ENCODE peak calls at places on chromosomes 11 and 22, in ten cellular contexts. One of them, this sample, is unnamed.

GRCh38 chr11:103671143-103671651 is 365.2 kb upstream of the DDI1 start:
- DNase-seq in retinal pigment epithelial cell: no peak
- DNase-seq in pancreas: no peak
- DNase-seq in AG09309: no peak
- DNase-seq in adrenal gland: no peak
- DNase-seq in tibial nerve: no peak
- DNase-seq in CD8-positive, alpha-beta T cell: no peak
- DNase-seq in GM12865: no peak
- DNase-seq in hepatocyte: no peak
- DNase-seq in BJ: no peak
- DNase-seq in this sample: no peak

GRCh38 chr11:11215944-11216343 is 137.1 kb downstream of the CSNK2A3 start:
- DNase-seq in retinal pigment epithelial cell: no peak
- DNase-seq in pancreas: no peak
- DNase-seq in AG09309: no peak
- DNase-seq in adrenal gland: no peak
- DNase-seq in tibial nerve: no peak
- DNase-seq in CD8-positive, alpha-beta T cell: no peak
- DNase-seq in GM12865: no peak
- DNase-seq in hepatocyte: no peak
- DNase-seq in BJ: no peak
- DNase-seq in this sample: no peak

GRCh38 chr11:79100093-79100704 is 340.6 kb downstream of the TENM4 start:
- DNase-seq in retinal pigment epithelial cell: no peak
- DNase-seq in pancreas: peak
- DNase-seq in AG09309: no peak
- DNase-seq in adrenal gland: peak
- DNase-seq in tibial nerve: peak
- DNase-seq in CD8-positive, alpha-beta T cell: no peak
- DNase-seq in GM12865: peak
- DNase-seq in hepatocyte: peak
- DNase-seq in BJ: no peak
- DNase-seq in this sample: peak

GRCh38 chr11:61810671-61811175 is 6.1 kb downstream of the FADS1 start:
- DNase-seq in retinal pigment epithelial cell: no peak
- DNase-seq in pancreas: no peak
- DNase-seq in AG09309: no peak
- DNase-seq in adrenal gland: no peak
- DNase-seq in tibial nerve: no peak
- DNase-seq in CD8-positive, alpha-beta T cell: no peak
- DNase-seq in GM12865: no peak
- DNase-seq in hepatocyte: no peak
- DNase-seq in BJ: no peak
- DNase-seq in this sample: no peak

GRCh38 chr11:122069946-122070345 is 46.1 kb downstream of the BLID start:
- DNase-seq in retinal pigment epithelial cell: peak
- DNase-seq in pancreas: peak
- DNase-seq in AG09309: peak
- DNase-seq in adrenal gland: peak
- DNase-seq in tibial nerve: peak
- DNase-seq in CD8-positive, alpha-beta T cell: no peak
- DNase-seq in GM12865: peak
- DNase-seq in hepatocyte: peak
- DNase-seq in BJ: no peak
- DNase-seq in this sample: peak

GRCh38 chr22:24160546-24160945 is 20.7 kb upstream of the SUSD2 start:
- DNase-seq in retinal pigment epithelial cell: no peak
- DNase-seq in pancreas: no peak
- DNase-seq in AG09309: no peak
- DNase-seq in adrenal gland: no peak
- DNase-seq in tibial nerve: no peak
- DNase-seq in CD8-positive, alpha-beta T cell: no peak
- DNase-seq in GM12865: no peak
- DNase-seq in hepatocyte: no peak
- DNase-seq in BJ: no peak
- DNase-seq in this sample: no peak

GRCh38 chr11:102802341-102802740 is 4.4 kb upstream of the MMP1 start:
- DNase-seq in retinal pigment epithelial cell: no peak
- DNase-seq in pancreas: no peak
- DNase-seq in AG09309: peak
- DNase-seq in adrenal gland: no peak
- DNase-seq in tibial nerve: no peak
- DNase-seq in CD8-positive, alpha-beta T cell: no peak
- DNase-seq in GM12865: no peak
- DNase-seq in hepatocyte: no peak
- DNase-seq in BJ: peak
- DNase-seq in this sample: peak

GRCh38 chr22:38153821-38154562 is 27.6 kb downstream of the PLA2G6 start:
- DNase-seq in retinal pigment epithelial cell: no peak
- DNase-seq in pancreas: peak
- DNase-seq in AG09309: no peak
- DNase-seq in adrenal gland: no peak
- DNase-seq in tibial nerve: no peak
- DNase-seq in CD8-positive, alpha-beta T cell: no peak
- DNase-seq in GM12865: no peak
- DNase-seq in hepatocyte: peak
- DNase-seq in BJ: no peak
- DNase-seq in this sample: no peak

GRCh38 chr11:134584706-134585445 is 172.8 kb upstream of the B3GAT1 start:
- DNase-seq in retinal pigment epithelial cell: no peak
- DNase-seq in pancreas: no peak
- DNase-seq in AG09309: no peak
- DNase-seq in adrenal gland: peak
- DNase-seq in tibial nerve: peak
- DNase-seq in CD8-positive, alpha-beta T cell: no peak
- DNase-seq in GM12865: no peak
- DNase-seq in hepatocyte: no peak
- DNase-seq in BJ: no peak
- DNase-seq in this sample: no peak

GRCh38 chr11:66689661-66690590 is 12.2 kb upstream of the RBM4B start:
- DNase-seq in retinal pigment epithelial cell: no peak
- DNase-seq in pancreas: no peak
- DNase-seq in AG09309: no peak
- DNase-seq in adrenal gland: no peak
- DNase-seq in tibial nerve: no peak
- DNase-seq in CD8-positive, alpha-beta T cell: no peak
- DNase-seq in GM12865: no peak
- DNase-seq in hepatocyte: no peak
- DNase-seq in BJ: no peak
- DNase-seq in this sample: no peak

GRCh38 chr22:48896766-48897637 is 930.7 kb downstream of the BRD1 start:
- DNase-seq in retinal pigment epithelial cell: no peak
- DNase-seq in pancreas: no peak
- DNase-seq in AG09309: no peak
- DNase-seq in adrenal gland: no peak
- DNase-seq in tibial nerve: no peak
- DNase-seq in CD8-positive, alpha-beta T cell: no peak
- DNase-seq in GM12865: no peak
- DNase-seq in hepatocyte: no peak
- DNase-seq in BJ: no peak
- DNase-seq in this sample: no peak

GRCh38 chr11:44033411-44033850 is 14.3 kb upstream of the ACCSL start:
- DNase-seq in retinal pigment epithelial cell: no peak
- DNase-seq in pancreas: no peak
- DNase-seq in AG09309: no peak
- DNase-seq in adrenal gland: no peak
- DNase-seq in tibial nerve: no peak
- DNase-seq in CD8-positive, alpha-beta T cell: no peak
- DNase-seq in GM12865: no peak
- DNase-seq in hepatocyte: no peak
- DNase-seq in BJ: no peak
- DNase-seq in this sample: no peak

GRCh38 chr22:24429411-24430365 is 2.3 kb downstream of the ADORA2A start:
- DNase-seq in retinal pigment epithelial cell: no peak
- DNase-seq in pancreas: no peak
- DNase-seq in AG09309: no peak
- DNase-seq in adrenal gland: peak
- DNase-seq in tibial nerve: no peak
- DNase-seq in CD8-positive, alpha-beta T cell: no peak
- DNase-seq in GM12865: peak
- DNase-seq in hepatocyte: no peak
- DNase-seq in BJ: no peak
- DNase-seq in this sample: no peak

GRCh38 chr11:5891216-5891800 is 1.7 kb upstream of the OR52E5 start:
- DNase-seq in retinal pigment epithelial cell: no peak
- DNase-seq in pancreas: no peak
- DNase-seq in AG09309: no peak
- DNase-seq in adrenal gland: no peak
- DNase-seq in tibial nerve: no peak
- DNase-seq in CD8-positive, alpha-beta T cell: no peak
- DNase-seq in GM12865: peak
- DNase-seq in hepatocyte: no peak
- DNase-seq in BJ: no peak
- DNase-seq in this sample: peak
- TF ChIP-seq CTCF in retinal pigment epithelial cell: peak
- TF ChIP-seq CTCF in pancreas: peak
- TF ChIP-seq CTCF in AG09309: peak
- TF ChIP-seq CTCF in adrenal gland: peak
- TF ChIP-seq CTCF in tibial nerve: peak
- TF ChIP-seq CTCF in CD8-positive, alpha-beta T cell: peak
- TF ChIP-seq CTCF in GM12865: peak
- TF ChIP-seq CTCF in hepatocyte: peak
- TF ChIP-seq CTCF in BJ: peak
- TF ChIP-seq CTCF in this sample: peak

DNA sequence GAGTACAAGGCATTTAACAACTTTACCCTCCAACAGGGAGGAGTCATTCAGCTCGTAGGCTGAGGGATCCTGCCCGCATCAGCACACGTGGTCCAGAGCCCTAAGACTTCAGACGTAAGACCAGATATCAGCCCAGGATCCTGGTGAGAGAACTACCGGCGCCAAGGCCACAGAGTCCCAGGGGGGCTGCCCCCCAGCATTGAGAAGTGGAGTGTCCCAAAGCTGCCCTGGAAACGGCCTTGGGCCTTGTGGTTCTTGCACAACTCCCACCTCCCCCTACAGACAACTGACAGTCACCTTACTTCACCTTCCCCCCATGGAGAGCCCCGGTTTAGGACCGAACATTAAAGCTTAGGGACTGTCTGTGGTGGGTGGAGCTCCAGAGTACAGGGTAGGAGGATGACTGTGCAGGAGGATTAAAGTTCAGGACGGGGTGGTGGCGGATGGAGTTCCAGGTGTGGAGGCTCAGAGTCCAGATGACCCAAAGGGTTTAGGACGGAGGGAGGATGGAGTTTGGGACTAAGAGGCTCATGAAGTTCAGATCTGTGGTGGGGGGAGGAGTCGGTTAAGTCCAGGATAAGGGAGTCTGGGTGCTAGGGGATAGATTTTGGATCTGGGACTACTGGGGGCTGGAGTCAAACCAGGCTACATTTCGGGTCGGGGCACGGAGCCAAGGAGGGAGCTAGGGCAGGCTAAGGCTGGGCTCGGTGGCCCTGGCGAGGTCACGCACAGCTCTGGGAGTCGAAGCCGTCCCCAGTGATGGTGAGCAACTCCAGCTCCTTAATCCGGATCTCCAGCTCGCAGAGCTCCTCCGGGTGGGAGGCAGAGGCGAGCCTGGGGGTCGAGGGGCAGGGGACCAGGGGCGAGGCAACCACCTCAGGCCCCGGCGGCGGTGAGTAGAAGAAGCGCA is 856 bp downstream of the C11orf91 start:
- DNase-seq in retinal pigment epithelial cell: no peak
- DNase-seq in pancreas: peak
- DNase-seq in AG09309: no peak
- DNase-seq in adrenal gland: peak
- DNase-seq in tibial nerve: no peak
- DNase-seq in CD8-positive, alpha-beta T cell: no peak
- DNase-seq in GM12865: no peak
- DNase-seq in hepatocyte: peak
- DNase-seq in BJ: no peak
- DNase-seq in this sample: no peak
- H3K4me3 ChIP-seq in retinal pigment epithelial cell: peak
- H3K4me3 ChIP-seq in pancreas: peak
- H3K4me3 ChIP-seq in AG09309: peak
- H3K4me3 ChIP-seq in adrenal gland: no peak
- H3K4me3 ChIP-seq in tibial nerve: peak
- H3K4me3 ChIP-seq in CD8-positive, alpha-beta T cell: peak
- H3K4me3 ChIP-seq in GM12865: peak
- H3K4me3 ChIP-seq in hepatocyte: peak
- H3K4me3 ChIP-seq in BJ: peak
- H3K4me3 ChIP-seq in this sample: peak

GRCh38 chr11:64747961-64748715 is 4.2 kb upstream of the RASGRP2 start:
- DNase-seq in retinal pigment epithelial cell: no peak
- DNase-seq in pancreas: no peak
- DNase-seq in AG09309: peak
- DNase-seq in adrenal gland: no peak
- DNase-seq in tibial nerve: no peak
- DNase-seq in CD8-positive, alpha-beta T cell: no peak
- DNase-seq in GM12865: no peak
- DNase-seq in hepatocyte: no peak
- DNase-seq in BJ: peak
- DNase-seq in this sample: peak

GRCh38 chr11:64751136-64751535 is 7.2 kb upstream of the RASGRP2 start:
- DNase-seq in retinal pigment epithelial cell: no peak
- DNase-seq in pancreas: no peak
- DNase-seq in AG09309: no peak
- DNase-seq in adrenal gland: no peak
- DNase-seq in tibial nerve: no peak
- DNase-seq in CD8-positive, alpha-beta T cell: no peak
- DNase-seq in GM12865: no peak
- DNase-seq in hepatocyte: no peak
- DNase-seq in BJ: no peak
- DNase-seq in this sample: no peak

GRCh38 chr11:64752106-64752970 is 7.4 kb downstream of the PYGM start:
- DNase-seq in retinal pigment epithelial cell: no peak
- DNase-seq in pancreas: no peak
- DNase-seq in AG09309: no peak
- DNase-seq in adrenal gland: no peak
- DNase-seq in tibial nerve: no peak
- DNase-seq in CD8-positive, alpha-beta T cell: no peak
- DNase-seq in GM12865: no peak
- DNase-seq in hepatocyte: no peak
- DNase-seq in BJ: no peak
- DNase-seq in this sample: no peak

GRCh38 chr11:64751580-64751979 is 7.6 kb upstream of the RASGRP2 start:
- DNase-seq in retinal pigment epithelial cell: no peak
- DNase-seq in pancreas: no peak
- DNase-seq in AG09309: no peak
- DNase-seq in adrenal gland: no peak
- DNase-seq in tibial nerve: no peak
- DNase-seq in CD8-positive, alpha-beta T cell: no peak
- DNase-seq in GM12865: no peak
- DNase-seq in hepatocyte: no peak
- DNase-seq in BJ: no peak
- DNase-seq in this sample: no peak

GRCh38 chr11:64750361-64751054 is 6.6 kb upstream of the RASGRP2 start:
- DNase-seq in retinal pigment epithelial cell: no peak
- DNase-seq in pancreas: no peak
- DNase-seq in AG09309: no peak
- DNase-seq in adrenal gland: no peak
- DNase-seq in tibial nerve: no peak
- DNase-seq in CD8-positive, alpha-beta T cell: no peak
- DNase-seq in GM12865: no peak
- DNase-seq in hepatocyte: no peak
- DNase-seq in BJ: no peak
- DNase-seq in this sample: no peak
- TF ChIP-seq CTCF in retinal pigment epithelial cell: no peak
- TF ChIP-seq CTCF in pancreas: no peak
- TF ChIP-seq CTCF in AG09309: no peak
- TF ChIP-seq CTCF in adrenal gland: no peak
- TF ChIP-seq CTCF in tibial nerve: no peak
- TF ChIP-seq CTCF in CD8-positive, alpha-beta T cell: no peak
- TF ChIP-seq CTCF in GM12865: no peak
- TF ChIP-seq CTCF in hepatocyte: no peak
- TF ChIP-seq CTCF in BJ: no peak
- TF ChIP-seq CTCF in this sample: no peak

GRCh38 chr11:126186031-126186698 is 25.3 kb downstream of the RPUSD4 start:
- DNase-seq in retinal pigment epithelial cell: no peak
- DNase-seq in pancreas: no peak
- DNase-seq in AG09309: no peak
- DNase-seq in adrenal gland: no peak
- DNase-seq in tibial nerve: peak
- DNase-seq in CD8-positive, alpha-beta T cell: no peak
- DNase-seq in GM12865: no peak
- DNase-seq in hepatocyte: no peak
- DNase-seq in BJ: no peak
- DNase-seq in this sample: no peak
- H3K4me3 ChIP-seq in retinal pigment epithelial cell: no peak
- H3K4me3 ChIP-seq in pancreas: no peak
- H3K4me3 ChIP-seq in AG09309: no peak
- H3K4me3 ChIP-seq in adrenal gland: no peak
- H3K4me3 ChIP-seq in tibial nerve: no peak
- H3K4me3 ChIP-seq in CD8-positive, alpha-beta T cell: no peak
- H3K4me3 ChIP-seq in GM12865: no peak
- H3K4me3 ChIP-seq in hepatocyte: no peak
- H3K4me3 ChIP-seq in BJ: no peak
- H3K4me3 ChIP-seq in this sample: no peak